ENCODE peak calls at places on chromosomes 5 and 9, in ten cellular contexts. A is Calu3; C is Peyer's patch; I is heart right ventricle; W is renal cortical epithelial cell; M is CD8-positive, alpha-beta T cell; O is heart left ventricle; Y is colonic mucosa; Z is activated T-helper 1 cell treated with anti-CD3 and anti-CD28 coated beads, Interleukin-12 subunit alpha, Interleukin-12 subunit beta, Interleukin-2, Interleukin-4 antibody, amounts not matched to agents 30 ng/mL and 10 ng/mL and 1 ng/mL, durations not matched to agents 14 hours and 24 hours and 36 hours; B is stimulated activated CD8-positive, alpha-beta memory T cell treated with anti-CD3 and anti-CD28 coated beads, Interleukin-15, amount 100 ng/mL, for 1 hour. D is an unnamed sample.

GRCh38 chr5:2008851-2009629 is 126.3 kb upstream of the IRX4 start:
- DNase-seq in A (no peak), C (no peak), I (no peak), W (no peak), M (no peak), O (no peak), Y (no peak), Z (no peak), B (no peak), D (no peak)

GRCh38 chr9:93595461-93595860 is 19.1 kb downstream of the PHF2 start:
- DNase-seq in A (no peak), C (no peak), I (no peak), W (no peak), M (no peak), O (no peak), Y (peak), Z (no peak), B (no peak), D (no peak)

GRCh38 chr5:2715856-2716255 is 35.6 kb downstream of the IRX2 start:
- DNase-seq in A (no peak), C (no peak), I (no peak), W (no peak), M (no peak), O (no peak), Y (no peak), Z (no peak), B (no peak), D (no peak)

GRCh38 chr5:82018462-82018861 is 46.6 kb downstream of the ATG10 start:
- DNase-seq in A (no peak), C (no peak), I (peak), W (peak), M (no peak), O (peak), Y (no peak), Z (no peak), B (no peak), D (no peak)

GRCh38 chr5:59698774-59699173 is 194.8 kb downstream of the PDE4D start:
- DNase-seq in A (no peak), C (no peak), I (no peak), W (no peak), M (no peak), O (no peak), Y (no peak), Z (no peak), B (no peak), D (no peak)

GRCh38 chr5:137699291-137700281 is 36.3 kb downstream of the KLHL3 start:
- DNase-seq in A (no peak), C (no peak), I (no peak), W (no peak), M (no peak), O (no peak), Y (no peak), Z (no peak), B (no peak), D (no peak)

GRCh38 chr5:84370176-84370575 is 14.5 kb downstream of the EDIL3 start:
- DNase-seq in A (no peak), C (no peak), I (no peak), W (no peak), M (no peak), O (no peak), Y (peak), Z (no peak), B (no peak), D (no peak)

GRCh38 chr9:128714586-128715435 is 9.1 kb downstream of the ZDHHC12 start:
- DNase-seq in A (no peak), C (peak), I (no peak), W (no peak), M (no peak), O (no peak), Y (no peak), Z (no peak), B (no peak), D (no peak)

GRCh38 chr5:135245521-135246499 is 153.2 kb downstream of the MACROH2A1 start:
- DNase-seq in A (peak), C (peak), I (no peak), W (peak), M (no peak), O (no peak), Y (peak), Z (no peak), B (no peak), D (no peak)

GRCh38 chr9:130949188-130950038 is 10.4 kb upstream of the FIBCD1 start:
- DNase-seq in A (no peak), C (no peak), I (no peak), W (peak), M (no peak), O (no peak), Y (no peak), Z (no peak), B (no peak), D (no peak)

GRCh38 chr9:137382444-137382727 is 40.6 kb downstream of the EXD3 start:
- DNase-seq in A (no peak), C (no peak), I (no peak), W (no peak), M (no peak), O (no peak), Y (no peak), Z (no peak), B (no peak), D (no peak)

GRCh38 chr9:83988411-83988810 is 7.8 kb downstream of the RMI1 start:
- DNase-seq in A (no peak), C (no peak), I (no peak), W (no peak), M (no peak), O (no peak), Y (no peak), Z (no peak), B (no peak), D (no peak)

GRCh38 chr5:56269216-56269927 is 36.2 kb upstream of the ANKRD55 start:
- DNase-seq in A (peak), C (no peak), I (no peak), W (peak), M (no peak), O (no peak), Y (no peak), Z (no peak), B (no peak), D (no peak)

GRCh38 chr5:120778491-120779293 is 314.6 kb downstream of the PRR16 start:
- DNase-seq in A (no peak), C (no peak), I (no peak), W (peak), M (no peak), O (no peak), Y (no peak), Z (no peak), B (no peak), D (no peak)

GRCh38 chr9:32550046-32550608 is 2.0 kb upstream of the SMIM27 start:
- DNase-seq in A (no peak), C (no peak), I (no peak), W (peak), M (no peak), O (no peak), Y (no peak), Z (no peak), B (no peak), D (no peak)

D was measured in GM12892.